ENCODE peak calls at places on chromosomes 4 and X, in four cellular contexts. One of them, this sample, is unnamed.

GRCh38 chrX:2627272-2627867 is 63.7 kb upstream of the CD99 start:
- DNase-seq in breast epithelium: no peak
- DNase-seq in left ventricle myocardium inferior: no peak
- DNase-seq in fibroblast of mammary gland: peak; percentile 46
- DNase-seq in this sample: no peak

GRCh38 chrX:45767021-45767491 is 566.4 kb upstream of the DIPK2B start:
- DNase-seq in breast epithelium: no peak
- DNase-seq in left ventricle myocardium inferior: no peak
- DNase-seq in fibroblast of mammary gland: peak; percentile 55
- DNase-seq in this sample: no peak

GRCh38 chr4:54101190-54102041 is 1.5 kb downstream of the GSX2 start:
- DNase-seq in breast epithelium: no peak
- DNase-seq in left ventricle myocardium inferior: no peak
- DNase-seq in fibroblast of mammary gland: no peak
- DNase-seq in this sample: peak; percentile 35

GRCh38 chr4:116073051-116073450 is 959.6 kb upstream of the NDST4 start:
- DNase-seq in breast epithelium: no peak
- DNase-seq in left ventricle myocardium inferior: no peak
- DNase-seq in fibroblast of mammary gland: no peak
- DNase-seq in this sample: no peak

GRCh38 chrX:52923781-52924241 is 26.7 kb downstream of the FAM156B start:
- DNase-seq in breast epithelium: no peak
- DNase-seq in left ventricle myocardium inferior: peak; percentile 32
- DNase-seq in fibroblast of mammary gland: peak; percentile 59
- DNase-seq in this sample: no peak

GRCh38 chrX:137792214-137792613 is 226.3 kb downstream of the ZIC3 start:
- DNase-seq in breast epithelium: no peak
- DNase-seq in left ventricle myocardium inferior: no peak
- DNase-seq in fibroblast of mammary gland: no peak
- DNase-seq in this sample: no peak

GRCh38 chr4:168167714-168168284 is 75.5 kb downstream of the ANXA10 start:
- DNase-seq in breast epithelium: no peak
- DNase-seq in left ventricle myocardium inferior: no peak
- DNase-seq in fibroblast of mammary gland: peak; percentile 10
- DNase-seq in this sample: no peak

GRCh38 chr4:52241916-52242315 is 190.8 kb downstream of the SPATA18 start:
- DNase-seq in breast epithelium: no peak
- DNase-seq in left ventricle myocardium inferior: no peak
- DNase-seq in fibroblast of mammary gland: no peak
- DNase-seq in this sample: no peak

GRCh38 chrX:41857670-41858069 is 65.7 kb downstream of the CASK start:
- DNase-seq in breast epithelium: no peak
- DNase-seq in left ventricle myocardium inferior: no peak
- DNase-seq in fibroblast of mammary gland: no peak
- DNase-seq in this sample: no peak

GRCh38 chr4:113355550-113356371 is 306.3 kb downstream of the ANK2 start:
- DNase-seq in breast epithelium: no peak
- DNase-seq in left ventricle myocardium inferior: peak; percentile 22
- DNase-seq in fibroblast of mammary gland: peak; percentile 96
- DNase-seq in this sample: no peak

GRCh38 chrX:109848451-109849050 is 115.5 kb upstream of the ACSL4 start:
- DNase-seq in breast epithelium: no peak
- DNase-seq in left ventricle myocardium inferior: no peak
- DNase-seq in fibroblast of mammary gland: no peak
- DNase-seq in this sample: no peak

GRCh38 chr4:4852591-4853362 is 6.7 kb upstream of the MSX1 start:
- DNase-seq in breast epithelium: no peak
- DNase-seq in left ventricle myocardium inferior: no peak
- DNase-seq in fibroblast of mammary gland: peak; percentile 79
- DNase-seq in this sample: peak; percentile 78

GRCh38 chr4:80386281-80386886 is 50.9 kb downstream of the CFAP299 start:
- DNase-seq in breast epithelium: no peak
- DNase-seq in left ventricle myocardium inferior: no peak
- DNase-seq in fibroblast of mammary gland: no peak
- DNase-seq in this sample: no peak

GRCh38 chr4:879730-880079 is 52.4 kb downstream of the GAK start:
- DNase-seq in breast epithelium: no peak
- DNase-seq in left ventricle myocardium inferior: no peak
- DNase-seq in fibroblast of mammary gland: peak; percentile 16
- DNase-seq in this sample: no peak

GRCh38 chr4:70841951-70842350 is 2.3 kb upstream of the GRSF1 start:
- DNase-seq in breast epithelium: no peak
- DNase-seq in left ventricle myocardium inferior: no peak
- DNase-seq in fibroblast of mammary gland: no peak
- DNase-seq in this sample: no peak

GRCh38 chr4:3388461-3389185 is 53.1 kb upstream of the HGFAC start:
- DNase-seq in breast epithelium: no peak
- DNase-seq in left ventricle myocardium inferior: peak; percentile 15
- DNase-seq in fibroblast of mammary gland: peak; percentile 77
- DNase-seq in this sample: no peak

GRCh38 chr4:26787461-26788340 is 72.9 kb upstream of the STIM2 start:
- DNase-seq in breast epithelium: no peak
- DNase-seq in left ventricle myocardium inferior: peak; percentile 31
- DNase-seq in fibroblast of mammary gland: peak; percentile 84
- DNase-seq in this sample: no peak

GRCh38 chrX:150841466-150842197 is 56.8 kb downstream of the CD99L2 start:
- DNase-seq in breast epithelium: no peak
- DNase-seq in left ventricle myocardium inferior: no peak
- DNase-seq in fibroblast of mammary gland: peak; percentile 67
- DNase-seq in this sample: no peak

GRCh38 chr4:89995824-89996223 is 101.2 kb downstream of the MMRN1 start:
- DNase-seq in breast epithelium: no peak
- DNase-seq in left ventricle myocardium inferior: no peak
- DNase-seq in fibroblast of mammary gland: no peak
- DNase-seq in this sample: no peak

GRCh38 chr4:16027626-16028025 is 56.2 kb downstream of the PROM1 start:
- DNase-seq in breast epithelium: no peak
- DNase-seq in left ventricle myocardium inferior: no peak
- DNase-seq in fibroblast of mammary gland: peak; percentile 63
- DNase-seq in this sample: no peak

GRCh38 chr4:69748176-69748575 is 12.2 kb downstream of the SULT1B1 start:
- DNase-seq in breast epithelium: no peak
- DNase-seq in left ventricle myocardium inferior: no peak
- DNase-seq in fibroblast of mammary gland: peak; percentile 64
- DNase-seq in this sample: no peak

GRCh38 chr4:72326692-72327632 is 242.1 kb downstream of the ADAMTS3 start:
- DNase-seq in breast epithelium: no peak
- DNase-seq in left ventricle myocardium inferior: no peak
- DNase-seq in fibroblast of mammary gland: peak; percentile 57
- DNase-seq in this sample: no peak

GRCh38 chr4:54318904-54319303 is 89.8 kb downstream of the PDGFRA start:
- DNase-seq in breast epithelium: no peak
- DNase-seq in left ventricle myocardium inferior: no peak
- DNase-seq in fibroblast of mammary gland: peak; percentile 62
- DNase-seq in this sample: no peak

GRCh38 chr4:126939401-126939800 is 693.4 kb upstream of the INTU start:
- DNase-seq in breast epithelium: no peak
- DNase-seq in left ventricle myocardium inferior: no peak
- DNase-seq in fibroblast of mammary gland: peak; percentile 77
- DNase-seq in this sample: no peak

GRCh38 chrX:46317158-46317557 is 228.1 kb downstream of the ZNF674 start:
- DNase-seq in breast epithelium: no peak
- DNase-seq in left ventricle myocardium inferior: no peak
- DNase-seq in fibroblast of mammary gland: no peak
- DNase-seq in this sample: no peak

DNA sequence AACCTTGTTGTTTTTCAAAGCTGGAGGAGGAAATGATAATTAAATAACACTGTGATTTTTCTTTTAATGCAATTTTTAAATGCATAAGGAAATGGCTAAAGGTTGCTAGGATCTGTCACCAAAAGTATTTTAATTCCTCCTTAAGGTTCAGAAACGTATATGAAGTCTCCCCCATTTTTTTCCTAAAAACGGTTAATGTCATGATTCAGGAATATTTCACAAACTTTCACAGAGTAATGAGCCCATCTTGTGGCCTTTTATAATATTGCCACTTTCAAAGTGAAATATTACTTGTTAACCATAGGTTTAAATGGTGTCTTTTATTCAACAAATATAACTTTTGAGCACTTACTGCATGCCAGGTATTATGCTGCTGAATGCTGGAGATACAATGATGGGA is 99.5 kb upstream of the USP38 start:
- DNase-seq in breast epithelium: no peak
- DNase-seq in left ventricle myocardium inferior: no peak
- DNase-seq in fibroblast of mammary gland: no peak
- DNase-seq in this sample: no peak
- TF ChIP-seq CTCF in breast epithelium: no peak
- TF ChIP-seq CTCF in left ventricle myocardium inferior: peak; percentile 29
- TF ChIP-seq CTCF in fibroblast of mammary gland: peak; percentile 17
- TF ChIP-seq CTCF in this sample: peak; percentile 43

GRCh38 chrX:37470711-37471110 is 100.8 kb upstream of the LANCL3 start:
- DNase-seq in breast epithelium: no peak
- DNase-seq in left ventricle myocardium inferior: no peak
- DNase-seq in fibroblast of mammary gland: no peak
- DNase-seq in this sample: no peak

GRCh38 chrX:37472836-37473235 is 98.6 kb upstream of the LANCL3 start:
- DNase-seq in breast epithelium: no peak
- DNase-seq in left ventricle myocardium inferior: no peak
- DNase-seq in fibroblast of mammary gland: no peak
- DNase-seq in this sample: no peak

GRCh38 chrX:37474478-37474877 is 97.0 kb upstream of the LANCL3 start:
- DNase-seq in breast epithelium: no peak
- DNase-seq in left ventricle myocardium inferior: no peak
- DNase-seq in fibroblast of mammary gland: no peak
- DNase-seq in this sample: no peak

GRCh38 chrX:37476571-37477188 is 94.8 kb upstream of the LANCL3 start:
- DNase-seq in breast epithelium: no peak
- DNase-seq in left ventricle myocardium inferior: no peak
- DNase-seq in fibroblast of mammary gland: no peak
- DNase-seq in this sample: no peak
- TF ChIP-seq CTCF in breast epithelium: no peak
- TF ChIP-seq CTCF in left ventricle myocardium inferior: no peak
- TF ChIP-seq CTCF in fibroblast of mammary gland: no peak
- TF ChIP-seq CTCF in this sample: no peak

DNA sequence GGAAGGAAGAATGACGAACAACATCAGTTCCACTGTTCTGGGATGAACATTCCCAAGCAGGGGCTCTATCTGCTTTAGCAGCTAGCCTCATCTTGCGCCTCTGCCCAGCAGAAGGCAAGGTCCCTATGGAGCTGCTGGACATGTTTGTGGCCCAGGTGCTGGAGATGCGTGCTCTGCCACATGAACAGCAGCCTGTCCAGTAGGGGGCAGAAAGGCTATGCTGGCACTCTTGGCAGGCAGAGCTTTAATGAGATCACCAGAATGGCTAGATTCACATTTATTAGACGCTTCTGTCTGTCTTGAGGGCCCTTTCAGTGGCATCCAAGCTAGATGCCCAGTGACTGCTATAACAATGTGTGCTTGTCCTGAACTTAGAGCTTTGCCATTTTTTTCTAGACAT is 1826.0 kb downstream of the STIM2 start:
- DNase-seq in breast epithelium: no peak
- DNase-seq in left ventricle myocardium inferior: peak; percentile 14
- DNase-seq in fibroblast of mammary gland: peak; percentile 53
- DNase-seq in this sample: no peak
- TF ChIP-seq CTCF in breast epithelium: no peak
- TF ChIP-seq CTCF in left ventricle myocardium inferior: peak; percentile 63
- TF ChIP-seq CTCF in fibroblast of mammary gland: peak; percentile 63
- TF ChIP-seq CTCF in this sample: no peak

GRCh38 chr4:119087121-119087520 is 48.5 kb upstream of the MYOZ2 start:
- DNase-seq in breast epithelium: no peak
- DNase-seq in left ventricle myocardium inferior: no peak
- DNase-seq in fibroblast of mammary gland: peak; percentile 53
- DNase-seq in this sample: no peak
- TF ChIP-seq CTCF in breast epithelium: no peak
- TF ChIP-seq CTCF in left ventricle myocardium inferior: peak; percentile 49
- TF ChIP-seq CTCF in fibroblast of mammary gland: peak; percentile 51
- TF ChIP-seq CTCF in this sample: peak; percentile 18

DNA sequence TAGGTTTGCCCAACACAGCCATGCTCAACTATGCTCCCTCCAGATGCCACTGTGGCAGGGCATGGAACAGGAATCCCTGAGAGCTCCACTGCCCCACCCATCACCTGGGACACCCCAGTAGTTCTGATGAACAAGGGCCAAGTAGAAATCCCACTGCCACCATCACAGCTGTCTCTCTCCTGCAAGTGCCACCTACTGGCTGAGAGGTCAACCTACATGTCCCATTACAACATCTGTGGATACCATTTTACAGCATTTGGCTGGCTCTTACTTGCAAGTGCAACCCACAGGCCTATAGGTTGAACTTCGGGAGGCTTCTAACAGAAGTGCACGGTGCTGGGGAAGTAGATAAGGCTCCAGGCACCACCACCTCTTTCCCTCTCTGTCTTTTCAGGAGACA is 142.5 kb downstream of the CXXC4 start:
- DNase-seq in breast epithelium: no peak
- DNase-seq in left ventricle myocardium inferior: no peak
- DNase-seq in fibroblast of mammary gland: no peak
- DNase-seq in this sample: no peak
- TF ChIP-seq CTCF in breast epithelium: no peak
- TF ChIP-seq CTCF in left ventricle myocardium inferior: no peak
- TF ChIP-seq CTCF in fibroblast of mammary gland: peak; percentile 10
- TF ChIP-seq CTCF in this sample: no peak

GRCh38 chrX:80181079-80181478 is 166.5 kb downstream of the TBX22 start:
- DNase-seq in breast epithelium: no peak
- DNase-seq in left ventricle myocardium inferior: no peak
- DNase-seq in fibroblast of mammary gland: no peak
- DNase-seq in this sample: no peak
- TF ChIP-seq CTCF in breast epithelium: no peak
- TF ChIP-seq CTCF in left ventricle myocardium inferior: peak; percentile 13
- TF ChIP-seq CTCF in fibroblast of mammary gland: peak; percentile 8
- TF ChIP-seq CTCF in this sample: no peak